ENCODE peak calls at places on chromosomes 11 and 22, in ten cellular contexts. T is Caco-2, N is vagina, M is mammary epithelial cell, C is GM10248, Y is endothelial cell, O is fibroblast of pulmonary artery, P is endodermal cell, R is cardiac muscle cell, S is heart right ventricle. A is an unnamed sample.

GRCh38 chr11:117361432-117361831 is 33.8 kb downstream of the CEP164 start:
- DNase-seq in T (no peak), N (no peak), M (no peak), C (no peak), Y (no peak), O (no peak), P (no peak), R (no peak), S (no peak), A (no peak)

GRCh38 chr11:118699508-118700220 is 20.2 kb upstream of the TREH start:
- DNase-seq in T (no peak), N (no peak), M (no peak), C (no peak), Y (no peak), O (no peak), P (peak), R (no peak), S (no peak), A (no peak)

GRCh38 chr22:30511903-30512302 is 6.4 kb upstream of the SEC14L4 start:
- DNase-seq in T (no peak), N (no peak), M (no peak), C (no peak), Y (no peak), O (no peak), P (no peak), R (no peak), S (no peak), A (no peak)

GRCh38 chr22:49649166-49649565 is 178.5 kb downstream of the BRD1 start:
- DNase-seq in T (no peak), N (no peak), M (no peak), C (no peak), Y (no peak), O (no peak), P (no peak), R (no peak), S (no peak), A (no peak)

GRCh38 chr11:17766590-17766989 is 32.0 kb downstream of the KCNC1 start:
- DNase-seq in T (no peak), N (no peak), M (no peak), C (no peak), Y (no peak), O (no peak), P (peak), R (no peak), S (no peak), A (no peak)

GRCh38 chr22:50502628-50503474 is 4.7 kb downstream of the LMF2 start:
- DNase-seq in T (no peak), N (no peak), M (no peak), C (no peak), Y (no peak), O (no peak), P (no peak), R (no peak), S (no peak), A (no peak)

GRCh38 chr22:30472994-30473720 is 1.3 kb upstream of the SEC14L3 start:
- DNase-seq in T (no peak), N (no peak), M (peak), C (no peak), Y (no peak), O (no peak), P (no peak), R (no peak), S (no peak), A (no peak)

GRCh38 chr11:80122211-80122610 is 681.4 kb upstream of the TENM4 start:
- DNase-seq in T (no peak), N (no peak), M (no peak), C (no peak), Y (no peak), O (no peak), P (no peak), R (no peak), S (peak), A (no peak)

GRCh38 chr11:49533204-49533603 is 324.8 kb upstream of the FOLH1 start:
- DNase-seq in T (no peak), N (no peak), M (no peak), C (no peak), Y (no peak), O (no peak), P (no peak), R (no peak), S (no peak), A (no peak)

GRCh38 chr22:32158712-32159533 is at the start of gene C22orf42:
- DNase-seq in T (no peak), N (peak), M (no peak), C (no peak), Y (no peak), O (no peak), P (peak), R (no peak), S (no peak), A (no peak)

GRCh38 chr11:27192184-27192583 is 151.6 kb downstream of the BBOX1 start:
- DNase-seq in T (no peak), N (no peak), M (no peak), C (no peak), Y (no peak), O (no peak), P (no peak), R (no peak), S (no peak), A (no peak)

GRCh38 chr11:37905707-37906417 is 1307.8 kb upstream of the RAG2 start:
- DNase-seq in T (no peak), N (no peak), M (peak), C (no peak), Y (no peak), O (no peak), P (no peak), R (no peak), S (no peak), A (no peak)

GRCh38 chr11:18064035-18064434 is 18.0 kb upstream of the TPH1 start:
- DNase-seq in T (no peak), N (no peak), M (no peak), C (no peak), Y (no peak), O (no peak), P (no peak), R (no peak), S (no peak), A (no peak)

GRCh38 chr11:68146704-68147474 is 25.7 kb upstream of the CHKA start:
- DNase-seq in T (peak), N (no peak), M (no peak), C (no peak), Y (no peak), O (peak), P (peak), R (peak), S (peak), A (peak)

GRCh38 chr22:39518124-39518786 is 2.1 kb upstream of the ATF4 start:
- DNase-seq in T (no peak), N (no peak), M (no peak), C (no peak), Y (no peak), O (peak), P (no peak), R (peak), S (no peak), A (no peak)

GRCh38 chr11:116046127-116046526 is 541.9 kb upstream of the CADM1 start:
- DNase-seq in T (no peak), N (no peak), M (no peak), C (no peak), Y (no peak), O (no peak), P (no peak), R (no peak), S (no peak), A (no peak)

GRCh38 chr11:26621147-26621546 is 49.1 kb upstream of the MUC15 start:
- DNase-seq in T (no peak), N (no peak), M (peak), C (no peak), Y (no peak), O (peak), P (no peak), R (peak), S (no peak), A (peak)

GRCh38 chr11:113147249-113147648 is 167.1 kb upstream of the TTC12 start:
- DNase-seq in T (no peak), N (no peak), M (no peak), C (no peak), Y (no peak), O (no peak), P (peak), R (peak), S (no peak), A (no peak)

GRCh38 chr11:66012946-66013761 is 1.3 kb downstream of the CST6 start:
- DNase-seq in T (no peak), N (no peak), M (peak), C (no peak), Y (no peak), O (no peak), P (peak), R (no peak), S (no peak), A (no peak)

GRCh38 chr11:39459606-39460005 is 1999.8 kb downstream of the LRRC4C start:
- DNase-seq in T (no peak), N (no peak), M (no peak), C (no peak), Y (no peak), O (no peak), P (no peak), R (no peak), S (no peak), A (no peak)

GRCh38 chr11:62664405-62665074 is 470 bp downstream of the C11orf98 start:
- DNase-seq in T (peak), N (no peak), M (peak), C (peak), Y (no peak), O (peak), P (peak), R (peak), S (no peak), A (peak)

GRCh38 chr11:2144549-2145220 is 5.5 kb upstream of the IGF2 start:
- DNase-seq in T (no peak), N (no peak), M (no peak), C (no peak), Y (no peak), O (no peak), P (no peak), R (no peak), S (no peak), A (no peak)

GRCh38 chr11:46345131-46345597 is 2.1 kb upstream of the DGKZ start:
- DNase-seq in T (no peak), N (no peak), M (peak), C (peak), Y (peak), O (no peak), P (peak), R (no peak), S (peak), A (no peak)

GRCh38 chr11:130051077-130051476 is 18.6 kb upstream of the APLP2 start:
- DNase-seq in T (no peak), N (no peak), M (no peak), C (no peak), Y (no peak), O (peak), P (no peak), R (peak), S (no peak), A (peak)

GRCh38 chr11:82270870-82271269 is 462.8 kb downstream of the FAM181B start:
- DNase-seq in T (no peak), N (no peak), M (no peak), C (no peak), Y (no peak), O (no peak), P (no peak), R (no peak), S (no peak), A (no peak)

GRCh38 chr11:17476317-17477083 is at the start of gene ABCC8:
- DNase-seq in T (no peak), N (no peak), M (peak), C (no peak), Y (peak), O (no peak), P (peak), R (no peak), S (no peak), A (no peak)

DNA sequence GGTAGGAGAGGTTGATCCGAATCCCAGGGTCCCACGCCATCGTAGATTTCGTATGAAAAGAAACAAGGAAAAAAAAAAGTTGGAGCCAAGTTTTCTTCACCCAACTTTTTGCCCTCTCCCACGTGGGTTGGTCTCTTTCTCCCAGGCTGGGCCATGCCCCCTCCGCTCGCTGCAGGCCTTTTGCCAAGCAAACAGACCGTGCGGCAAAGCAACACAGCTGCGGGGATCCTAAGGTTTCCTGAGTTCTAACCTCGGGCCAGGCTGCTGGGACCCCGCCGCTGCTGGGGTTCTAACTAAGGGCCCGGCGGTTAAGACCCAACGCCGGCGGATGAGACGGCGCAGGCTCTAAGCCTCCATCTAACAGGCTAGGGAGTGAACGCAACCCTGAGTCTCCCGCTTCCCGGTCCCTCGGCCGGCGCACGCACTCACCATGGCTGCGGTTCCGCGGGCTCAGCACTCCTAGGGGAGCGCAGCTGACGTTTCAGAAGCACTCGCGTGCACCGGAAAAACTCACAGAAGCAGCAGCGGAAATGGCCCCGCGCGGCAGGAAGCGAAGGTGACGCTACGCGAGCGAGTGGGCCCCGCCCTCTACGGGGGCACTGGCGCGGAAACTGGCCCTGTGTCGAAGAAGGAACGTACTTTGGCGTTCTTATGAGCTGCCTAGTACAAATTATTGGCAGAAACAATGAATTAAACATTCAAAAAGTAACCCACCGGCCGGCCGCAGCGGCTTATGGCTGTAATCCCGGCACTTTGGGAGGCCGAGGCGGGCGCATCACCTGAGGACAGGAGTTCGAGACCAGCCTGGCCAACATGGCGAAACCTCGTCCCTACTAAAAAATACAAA is at the start of gene SNU13:
- DNase-seq in T (peak), N (no peak), M (peak), C (peak), Y (peak), O (peak), P (peak), R (peak), S (peak), A (peak)
- TF ChIP-seq CTCF in T (no peak), N (no peak), M (no peak), C (no peak), Y (no peak), O (no peak), P (no peak), R (no peak), S (peak), A (no peak)

GRCh38 chr22:38315801-38316339 is 1.4 kb downstream of the CSNK1E start:
- DNase-seq in T (no peak), N (no peak), M (no peak), C (no peak), Y (no peak), O (no peak), P (no peak), R (peak), S (no peak), A (peak)

GRCh38 chr22:38312261-38312800 is 4.9 kb downstream of the CSNK1E start:
- DNase-seq in T (no peak), N (no peak), M (peak), C (no peak), Y (no peak), O (no peak), P (no peak), R (no peak), S (no peak), A (peak)

GRCh38 chr22:38314992-38315800 is 2.0 kb downstream of the CSNK1E start:
- DNase-seq in T (no peak), N (no peak), M (no peak), C (no peak), Y (no peak), O (no peak), P (no peak), R (peak), S (no peak), A (peak)

GRCh38 chr22:38313384-38313955 is 3.8 kb downstream of the CSNK1E start:
- DNase-seq in T (no peak), N (no peak), M (peak), C (no peak), Y (no peak), O (peak), P (no peak), R (peak), S (peak), A (peak)

DNA sequence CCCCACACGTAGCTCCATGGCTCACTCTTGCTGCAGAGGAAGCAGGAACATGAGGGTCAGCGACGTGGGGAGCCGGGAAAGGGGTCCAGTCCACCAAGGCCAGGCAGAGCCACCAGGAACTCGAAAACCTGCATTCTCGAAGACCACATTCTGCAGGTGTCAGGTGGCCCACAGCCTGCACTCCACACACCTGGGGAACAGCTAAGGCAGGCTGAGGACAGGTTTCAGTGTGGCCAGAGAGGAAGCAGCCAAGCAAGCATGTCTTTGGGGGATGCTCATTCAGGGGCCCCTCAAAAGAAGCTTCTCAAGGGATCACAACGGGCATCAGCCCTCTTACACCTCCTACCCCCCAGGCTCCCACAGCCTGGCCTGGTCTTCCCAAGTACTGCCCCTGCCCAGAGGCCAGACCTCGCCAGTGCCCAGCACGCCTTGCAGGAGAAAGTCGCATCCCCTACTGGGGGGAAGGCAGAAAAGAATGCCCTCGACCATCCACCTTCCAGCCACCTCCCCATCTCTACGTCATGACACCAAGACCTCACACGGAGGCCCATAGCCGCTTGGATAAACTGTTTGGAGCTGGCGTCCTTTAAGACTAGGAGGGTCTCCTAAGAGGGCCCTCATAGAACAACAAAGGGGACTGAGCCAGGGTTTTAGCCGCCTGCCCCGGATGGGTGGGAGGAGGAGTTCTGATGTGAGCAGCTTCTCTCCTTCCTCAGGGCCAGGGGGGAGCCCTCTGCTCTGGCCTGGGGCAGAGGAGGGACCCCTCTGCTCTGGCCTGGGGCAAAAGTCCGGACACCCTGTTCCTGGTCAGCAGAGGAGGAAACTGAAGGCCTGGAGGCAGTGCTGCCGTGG is 2.9 kb downstream of the CSNK1E start:
- DNase-seq in T (no peak), N (no peak), M (peak), C (no peak), Y (no peak), O (peak), P (no peak), R (peak), S (no peak), A (peak)
- TF ChIP-seq CTCF in T (no peak), N (no peak), M (no peak), C (no peak), Y (no peak), O (no peak), P (no peak), R (no peak), S (no peak), A (peak)

GRCh38 chr11:73227571-73228211 is 9.6 kb downstream of the P2RY2 start:
- DNase-seq in T (peak), N (no peak), M (peak), C (no peak), Y (no peak), O (no peak), P (peak), R (no peak), S (no peak), A (no peak)
- TF ChIP-seq CTCF in T (peak), N (no peak), M (peak), C (no peak), Y (no peak), O (no peak), P (peak), R (no peak), S (no peak), A (no peak)

GRCh38 chr11:60757231-60757800 is 649 bp downstream of the MS4A15 start:
- DNase-seq in T (no peak), N (no peak), M (no peak), C (no peak), Y (no peak), O (no peak), P (no peak), R (no peak), S (no peak), A (no peak)

GRCh38 chr11:60753309-60753708 is 3.4 kb upstream of the MS4A15 start:
- DNase-seq in T (no peak), N (no peak), M (no peak), C (no peak), Y (no peak), O (no peak), P (no peak), R (no peak), S (no peak), A (no peak)

GRCh38 chr11:60754887-60755286 is 1.8 kb upstream of the MS4A15 start:
- DNase-seq in T (no peak), N (no peak), M (no peak), C (no peak), Y (no peak), O (no peak), P (no peak), R (no peak), S (no peak), A (no peak)

GRCh38 chr11:60761436-60762190 is 4.9 kb downstream of the MS4A15 start:
- DNase-seq in T (no peak), N (no peak), M (no peak), C (no peak), Y (no peak), O (no peak), P (no peak), R (no peak), S (no peak), A (no peak)

GRCh38 chr11:60756307-60757032 is at the start of gene MS4A15:
- DNase-seq in T (peak), N (no peak), M (peak), C (peak), Y (peak), O (peak), P (peak), R (no peak), S (no peak), A (peak)
- TF ChIP-seq CTCF in T (peak), N (no peak), M (peak), C (peak), Y (peak), O (peak), P (peak), R (peak), S (no peak), A (peak)

GRCh38 chr11:111259871-111260270 is 14.3 kb downstream of the POU2AF2 start:
- DNase-seq in T (no peak), N (no peak), M (peak), C (no peak), Y (no peak), O (no peak), P (no peak), R (no peak), S (no peak), A (no peak)
- TF ChIP-seq CTCF in T (no peak), N (no peak), M (no peak), C (no peak), Y (no peak), O (no peak), P (no peak), R (no peak), S (no peak), A (no peak)

DNA sequence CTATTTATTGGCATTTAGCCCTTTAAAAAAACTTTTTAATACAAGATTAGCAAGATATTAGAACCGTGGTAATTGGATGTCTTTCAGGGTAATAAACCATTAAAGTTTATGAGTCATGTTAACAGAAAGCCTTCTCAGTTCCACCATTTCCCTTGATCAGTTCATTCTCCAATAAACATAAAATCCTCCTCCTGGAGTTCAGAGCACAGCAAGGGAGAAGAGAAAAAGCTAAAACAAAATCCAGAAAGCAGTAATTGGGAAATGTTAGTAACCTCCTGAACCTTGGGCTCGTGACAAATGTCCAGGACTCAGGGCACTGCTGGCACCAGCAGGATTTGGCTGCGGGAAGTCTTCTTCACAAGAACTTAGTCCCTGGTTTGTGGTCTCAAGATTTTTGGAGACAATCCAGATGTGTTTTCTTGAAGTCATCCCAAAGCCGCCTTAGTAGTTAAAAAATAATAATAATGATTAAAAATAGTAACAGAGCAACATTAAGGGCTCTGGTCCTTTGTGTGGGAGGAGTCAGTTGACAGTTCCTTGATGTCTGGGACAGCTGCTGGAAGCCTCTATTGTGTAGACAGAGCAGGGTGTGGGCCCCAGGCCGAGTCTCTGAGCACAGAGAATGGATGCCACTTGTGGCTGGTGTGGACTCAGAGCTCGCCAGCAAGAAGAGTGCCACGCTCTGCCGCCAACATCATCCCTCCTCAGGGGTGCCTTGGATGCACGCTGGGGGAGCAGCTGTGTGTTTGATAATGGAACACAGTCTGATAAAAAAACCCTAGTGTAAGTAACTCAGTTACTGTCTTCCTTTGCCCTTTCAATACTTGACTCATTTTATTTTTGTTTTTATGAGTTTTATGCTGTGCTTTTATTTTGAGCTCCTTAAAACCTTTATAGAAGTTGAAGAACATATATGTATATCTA is 43.5 kb upstream of the PITPNB start:
- DNase-seq in T (no peak), N (no peak), M (no peak), C (no peak), Y (no peak), O (peak), P (no peak), R (peak), S (no peak), A (peak)
- TF ChIP-seq CTCF in T (no peak), N (no peak), M (no peak), C (no peak), Y (no peak), O (no peak), P (no peak), R (no peak), S (no peak), A (no peak)